ENCODE peak calls at places on chromosomes 2 and 18, in six cellular contexts. W is IMR-90, F is HepG2, L is GM12878, H is A549, Q is K562. M is an unnamed sample.
A peak's percentile ranks its signal among the peaks of the same experiment; 100 is the strongest.

GRCh38 chr18:45874501-45875184 is 49.2 kb downstream of the SIGLEC15 start:
- DNase-seq in W (peak; percentile 24), F (no peak), L (peak; percentile 92), H (no peak), Q (no peak), M (no peak)

GRCh38 chr18:21330122-21330701 is 88.2 kb downstream of the GREB1L start:
- DNase-seq in W (no peak), F (peak; percentile 32), L (no peak), H (peak; percentile 9), Q (no peak), M (no peak)

GRCh38 chr2:119367472-119368099 is 809 bp downstream of the DBI start:
- DNase-seq in W (no peak), F (peak; percentile 73), L (no peak), H (peak; percentile 45), Q (peak; percentile 55), M (peak; percentile 59)

GRCh38 chr18:3689986-3690681 is 240.2 kb downstream of the TGIF1 start:
- DNase-seq in W (no peak), F (no peak), L (no peak), H (no peak), Q (no peak), M (no peak)

GRCh38 chr2:211928186-211928585 is 610.4 kb downstream of the ERBB4 start:
- DNase-seq in W (no peak), F (no peak), L (no peak), H (no peak), Q (no peak), M (no peak)

GRCh38 chr2:217277646-217278048 is 417.8 kb upstream of the TNP1 start:
- DNase-seq in W (peak; percentile 100), F (peak; percentile 11), L (no peak), H (peak; percentile 37), Q (no peak), M (no peak)

GRCh38 chr2:15943914-15944313 is 3.6 kb downstream of the MYCN start:
- DNase-seq in W (no peak), F (no peak), L (no peak), H (no peak), Q (no peak), M (no peak)

GRCh38 chr2:120352701-120353590 is 7.0 kb downstream of the INHBB start:
- DNase-seq in W (no peak), F (no peak), L (no peak), H (no peak), Q (no peak), M (no peak)

GRCh38 chr2:64960819-64961218 is 28.4 kb upstream of the SLC1A4 start:
- DNase-seq in W (no peak), F (no peak), L (no peak), H (no peak), Q (no peak), M (no peak)

GRCh38 chr2:237904806-237905599 is 45.6 kb downstream of the RAMP1 start:
- DNase-seq in W (peak; percentile 91), F (no peak), L (peak; percentile 53), H (no peak), Q (no peak), M (no peak)

GRCh38 chr2:224157655-224158054 is 118.6 kb upstream of the SERPINE2 start:
- DNase-seq in W (no peak), F (no peak), L (no peak), H (no peak), Q (no peak), M (no peak)

GRCh38 chr2:224158061-224158460 is 119.0 kb upstream of the SERPINE2 start:
- DNase-seq in W (no peak), F (no peak), L (no peak), H (no peak), Q (no peak), M (no peak)

GRCh38 chr2:224160917-224161316 is 121.8 kb upstream of the SERPINE2 start:
- DNase-seq in W (peak; percentile 30), F (no peak), L (no peak), H (no peak), Q (no peak), M (no peak)

GRCh38 chr2:224159345-224159928 is 120.4 kb upstream of the SERPINE2 start:
- DNase-seq in W (no peak), F (no peak), L (no peak), H (no peak), Q (no peak), M (no peak)

DNA sequence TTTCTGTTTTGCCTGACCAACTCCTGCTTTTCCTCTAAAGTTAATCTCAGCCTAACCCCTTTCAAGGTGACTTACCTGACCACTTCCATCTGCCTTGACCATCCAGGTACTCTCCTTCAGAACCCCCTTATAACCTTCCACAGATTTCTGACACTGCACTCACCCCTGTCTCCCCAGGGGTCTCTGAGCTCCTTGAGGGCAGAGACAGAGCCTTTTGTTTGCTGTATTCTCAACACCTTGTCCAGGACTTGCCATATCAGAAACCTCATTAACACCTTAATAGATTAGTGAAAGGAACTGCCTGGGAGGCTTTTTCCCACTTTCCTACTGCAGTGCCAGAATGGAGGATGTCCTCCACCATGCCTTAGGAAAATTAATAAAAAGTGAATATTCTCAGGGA is 119.7 kb upstream of the SERPINE2 start:
- DNase-seq in W (no peak), F (no peak), L (no peak), H (no peak), Q (no peak), M (no peak)
- TF ChIP-seq BHLHE40 in W (no peak), F (no peak), L (no peak), H (no peak), Q (no peak), M (no peak)

DNA sequence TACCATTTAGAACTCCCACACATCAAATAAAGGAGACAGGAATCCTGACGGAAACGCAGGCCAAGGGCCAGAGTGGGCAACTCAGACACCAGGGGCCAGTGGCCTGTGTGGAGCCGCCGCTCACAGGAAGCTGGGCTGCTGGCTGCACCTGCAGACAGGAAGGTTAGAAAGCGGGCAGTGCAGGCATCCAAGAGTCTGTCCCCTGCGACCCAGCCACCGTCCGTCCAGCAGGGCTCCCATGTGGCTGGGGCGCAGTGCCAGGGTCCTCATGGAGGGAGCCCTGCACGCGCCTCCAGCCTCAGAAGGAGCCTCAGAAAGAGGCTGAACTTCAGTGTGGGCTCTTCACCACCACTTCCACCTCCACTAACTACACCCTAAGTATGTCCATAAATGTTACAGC is 2.5 kb upstream of the ANO7 start:
- DNase-seq in W (no peak), F (no peak), L (no peak), H (no peak), Q (no peak), M (no peak)
- TF ChIP-seq BHLHE40 in W (no peak), F (no peak), L (no peak), H (no peak), Q (no peak), M (no peak)

DNA sequence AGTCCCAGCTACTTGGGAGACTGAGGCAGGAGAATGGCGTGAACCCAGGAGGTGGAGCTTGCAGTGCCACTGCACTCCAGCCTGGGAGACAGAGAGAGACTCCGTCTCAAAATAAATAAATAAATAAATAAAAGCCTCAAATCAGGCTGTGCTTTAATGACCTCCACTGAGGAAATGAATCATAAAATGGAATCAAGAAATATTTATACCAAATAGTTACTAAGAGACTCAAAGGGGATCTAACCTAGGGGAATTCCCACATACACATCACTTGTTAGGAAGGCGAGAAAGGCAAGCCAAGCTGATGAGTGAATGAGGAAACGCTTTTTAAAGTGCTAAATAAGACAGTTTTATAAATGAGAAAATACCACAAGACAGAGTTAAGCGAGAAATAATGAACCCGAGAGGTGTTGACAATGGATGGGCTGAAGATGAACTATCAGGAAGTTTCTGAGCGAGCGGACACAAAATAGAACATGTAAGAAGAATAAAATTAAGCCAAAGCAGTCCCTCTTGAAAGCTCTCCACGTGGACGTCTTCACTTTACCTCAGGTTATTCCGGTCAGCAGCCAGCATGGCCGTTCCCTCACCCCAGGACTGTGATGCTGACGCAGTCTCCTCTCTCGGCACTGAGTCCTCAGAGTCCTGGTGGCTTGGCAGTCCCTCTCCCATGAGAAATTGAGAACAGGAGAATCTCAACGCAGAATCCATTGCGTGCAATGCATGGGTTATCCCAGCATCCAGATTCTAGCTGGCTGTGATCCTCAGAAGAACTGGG is 22.4 kb downstream of the PXDN start:
- DNase-seq in W (peak; percentile 91), F (no peak), L (no peak), H (no peak), Q (no peak), M (no peak)
- TF ChIP-seq BHLHE40 in W (no peak), F (no peak), L (no peak), H (no peak), Q (no peak), M (no peak)

GRCh38 chr2:95020275-95021014 is 5.1 kb upstream of the MAL start:
- DNase-seq in W (no peak), F (no peak), L (no peak), H (no peak), Q (no peak), M (no peak)
- TF ChIP-seq BHLHE40 in W (no peak), F (no peak), L (no peak), H (no peak), Q (no peak), M (no peak)

DNA sequence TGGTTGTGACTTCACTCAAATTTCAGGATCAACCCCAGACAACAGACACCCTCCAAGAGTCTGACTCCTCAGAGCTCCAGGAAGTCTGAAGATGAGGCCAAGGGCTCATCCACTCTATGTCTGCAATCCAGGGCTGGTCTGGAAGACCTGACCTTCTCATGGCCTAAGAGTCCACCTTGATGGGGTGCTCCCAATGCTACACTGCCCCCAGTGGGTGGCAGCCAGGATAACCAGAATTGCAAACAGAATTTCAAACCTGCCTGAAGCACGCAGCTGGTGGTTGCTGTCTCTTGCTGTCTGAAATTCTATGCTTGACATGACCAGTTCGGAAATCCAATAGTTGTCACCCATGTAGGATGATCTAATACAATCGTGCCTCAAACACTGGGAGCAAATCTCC is 96.0 kb downstream of the UXS1 start:
- DNase-seq in W (no peak), F (peak; percentile 13), L (no peak), H (no peak), Q (peak; percentile 50), M (peak; percentile 17)
- TF ChIP-seq BHLHE40 in W (no peak), F (no peak), L (no peak), H (no peak), Q (no peak), M (no peak)

GRCh38 chr2:100278501-100278900 is 43.8 kb downstream of the LONRF2 start:
- DNase-seq in W (no peak), F (no peak), L (no peak), H (no peak), Q (no peak), M (no peak)
- TF ChIP-seq BHLHE40 in W (no peak), F (no peak), L (no peak), H (no peak), Q (no peak), M (no peak)

DNA sequence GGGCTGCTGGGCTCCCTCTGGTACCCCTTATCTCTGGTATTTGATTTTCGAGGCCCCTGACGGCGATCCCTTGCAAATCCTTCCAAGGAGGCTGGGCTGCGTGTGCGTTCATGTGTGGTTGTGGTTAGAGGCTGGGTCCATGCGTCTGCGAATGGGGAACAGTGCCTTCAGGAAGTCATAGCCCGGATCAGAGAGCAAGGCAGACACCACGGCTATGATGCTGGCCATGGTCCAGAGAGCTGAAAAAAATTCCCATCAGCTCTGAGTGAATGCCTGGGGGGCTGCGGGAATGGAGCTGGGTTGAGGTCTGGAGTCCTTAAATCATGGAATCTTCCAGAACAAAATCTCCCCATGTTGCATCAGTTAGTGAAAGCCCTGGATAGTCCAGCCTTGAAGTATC is 145.5 kb downstream of the ACKR3 start:
- DNase-seq in W (no peak), F (no peak), L (no peak), H (no peak), Q (no peak), M (no peak)
- TF ChIP-seq BHLHE40 in W (no peak), F (no peak), L (no peak), H (no peak), Q (no peak), M (no peak)